ENCODE peak calls at places on chromosomes 4 and X, in four cellular contexts. One of them, this sample, is unnamed.

GRCh38 chrX:21524008-21524407 is 134.1 kb downstream of the KLHL34 start:
- DNase-seq in pancreas: no peak
- DNase-seq in sigmoid colon: no peak
- DNase-seq in thyroid gland: no peak
- DNase-seq in this sample: no peak

GRCh38 chrX:134676440-134676839 is 18.2 kb upstream of the PLAC1 start:
- DNase-seq in thyroid gland: no peak
- DNase-seq in sigmoid colon: no peak
- DNase-seq in pancreas: no peak
- DNase-seq in this sample: no peak

GRCh38 chr4:172134536-172134935 is 321.3 kb downstream of the GALNTL6 start:
- DNase-seq in thyroid gland: no peak
- DNase-seq in pancreas: no peak
- DNase-seq in sigmoid colon: no peak
- DNase-seq in this sample: no peak

GRCh38 chr4:153138736-153139135 is 65.5 kb upstream of the TRIM2 start:
- DNase-seq in pancreas: no peak
- DNase-seq in thyroid gland: no peak
- DNase-seq in sigmoid colon: no peak
- DNase-seq in this sample: no peak

GRCh38 chrX:151402719-151403390 is 5.8 kb downstream of the VMA21 start:
- DNase-seq in sigmoid colon: peak; percentile 81
- DNase-seq in pancreas: peak; percentile 66
- DNase-seq in thyroid gland: peak; percentile 82
- DNase-seq in this sample: no peak

GRCh38 chrX:15127010-15127409 is 142.9 kb downstream of the ASB9 start:
- DNase-seq in sigmoid colon: no peak
- DNase-seq in thyroid gland: no peak
- DNase-seq in pancreas: no peak
- DNase-seq in this sample: no peak

GRCh38 chr4:18676136-18676922 is 654.8 kb upstream of the LCORL start:
- DNase-seq in sigmoid colon: no peak
- DNase-seq in thyroid gland: peak; percentile 20
- DNase-seq in pancreas: no peak
- DNase-seq in this sample: no peak

GRCh38 chr4:184283659-184284335 is 66.1 kb upstream of the ENPP6 start:
- DNase-seq in pancreas: no peak
- DNase-seq in sigmoid colon: no peak
- DNase-seq in thyroid gland: no peak
- DNase-seq in this sample: no peak

GRCh38 chr4:177964693-177965168 is 522.5 kb upstream of the AGA start:
- DNase-seq in sigmoid colon: no peak
- DNase-seq in pancreas: no peak
- DNase-seq in thyroid gland: no peak
- DNase-seq in this sample: no peak

GRCh38 chrX:145821291-145821897 is 3.8 kb downstream of the SLITRK2 start:
- DNase-seq in thyroid gland: no peak
- DNase-seq in sigmoid colon: no peak
- DNase-seq in pancreas: no peak
- DNase-seq in this sample: no peak
- H3K27me3 ChIP-seq in thyroid gland: peaks cover 2% of the 10 kb centered on the region
- H3K27me3 ChIP-seq in sigmoid colon: peaks cover 40% of the 10 kb centered on the region
- H3K27me3 ChIP-seq in pancreas: no peaks in the 10 kb centered on the region
- H3K27me3 ChIP-seq in this sample: no peaks in the 10 kb centered on the region

DNA sequence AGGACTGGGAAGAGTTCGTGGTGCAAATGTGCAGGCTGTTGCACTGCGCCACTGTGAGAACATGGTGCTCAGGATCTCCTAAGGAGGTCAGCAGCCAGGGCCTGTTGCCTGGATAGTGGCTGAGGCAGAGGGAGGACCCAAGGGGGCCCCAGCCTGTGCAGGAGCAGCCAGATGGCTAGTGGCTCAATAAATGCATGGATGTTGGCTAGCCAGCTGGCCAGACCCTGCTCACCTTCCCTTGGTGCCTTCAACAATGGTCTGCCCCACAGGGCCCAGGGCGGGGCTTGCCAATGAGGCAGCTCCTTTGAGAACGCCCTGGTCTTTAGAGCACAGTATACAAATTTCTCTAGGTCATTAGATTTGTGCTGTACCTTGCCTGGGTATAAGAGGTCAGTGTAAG is 67.4 kb downstream of the TNIP2 start:
- DNase-seq in thyroid gland: no peak
- DNase-seq in pancreas: no peak
- DNase-seq in sigmoid colon: no peak
- DNase-seq in this sample: no peak
- H3K4me1 ChIP-seq in thyroid gland: peaks cover 3% of the 10 kb centered on the region
- H3K4me1 ChIP-seq in pancreas: no peaks in the 10 kb centered on the region
- H3K4me1 ChIP-seq in sigmoid colon: no peaks in the 10 kb centered on the region
- H3K4me1 ChIP-seq in this sample: no peaks in the 10 kb centered on the region

DNA sequence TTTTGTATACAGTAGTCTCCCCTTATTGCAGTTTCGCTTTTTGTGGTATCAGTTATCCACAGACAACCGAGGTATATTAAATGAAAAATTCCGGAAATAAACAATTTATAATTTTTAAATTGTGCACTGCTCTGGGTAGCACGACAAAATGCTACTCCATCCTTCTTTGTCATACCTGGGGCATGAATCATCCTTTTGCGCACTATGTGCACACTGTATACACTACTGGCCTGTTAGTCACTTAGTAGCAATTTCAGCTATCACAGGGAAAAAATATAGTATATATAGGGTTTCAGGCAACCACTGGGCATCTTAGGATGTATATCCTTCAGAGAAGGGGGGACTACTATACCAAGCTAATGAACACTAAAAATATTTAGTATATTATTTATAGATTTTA is 198.8 kb upstream of the FAT4 start:
- DNase-seq in thyroid gland: no peak
- DNase-seq in pancreas: no peak
- DNase-seq in sigmoid colon: no peak
- DNase-seq in this sample: no peak
- H3K27me3 ChIP-seq in thyroid gland: no peaks in the 10 kb centered on the region
- H3K27me3 ChIP-seq in pancreas: no peaks in the 10 kb centered on the region
- H3K27me3 ChIP-seq in sigmoid colon: no peaks in the 10 kb centered on the region
- H3K27me3 ChIP-seq in this sample: no peaks in the 10 kb centered on the region

DNA sequence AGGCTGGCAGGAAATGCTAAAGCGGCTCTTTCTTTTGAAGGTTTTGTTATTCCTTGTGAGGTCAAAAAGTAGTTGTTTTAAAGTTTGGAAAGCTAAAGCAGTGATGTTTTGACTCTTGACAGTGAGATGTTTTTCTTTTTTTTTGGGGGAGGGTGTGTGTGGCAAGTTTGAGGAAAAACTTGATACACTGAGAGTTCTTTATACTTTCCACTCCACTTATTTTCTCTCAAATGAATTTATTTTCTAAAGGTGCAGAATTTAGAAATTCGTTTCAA is 22.7 kb downstream of the PLS3 start:
- DNase-seq in sigmoid colon: no peak
- DNase-seq in thyroid gland: no peak
- DNase-seq in pancreas: no peak
- DNase-seq in this sample: no peak
- H3K4me1 ChIP-seq in sigmoid colon: peaks cover 11% of the 10 kb centered on the region
- H3K4me1 ChIP-seq in thyroid gland: peaks cover 13% of the 10 kb centered on the region
- H3K4me1 ChIP-seq in pancreas: no peaks in the 10 kb centered on the region
- H3K4me1 ChIP-seq in this sample: peaks cover 25% of the 10 kb centered on the region

GRCh38 chr4:185480016-185480732 is 8.6 kb upstream of the CCDC110 start:
- DNase-seq in sigmoid colon: no peak
- DNase-seq in pancreas: no peak
- DNase-seq in thyroid gland: no peak
- DNase-seq in this sample: no peak

GRCh38 chr4:185479507-185479971 is 8.0 kb upstream of the CCDC110 start:
- DNase-seq in pancreas: no peak
- DNase-seq in thyroid gland: no peak
- DNase-seq in sigmoid colon: no peak
- DNase-seq in this sample: no peak

GRCh38 chr4:185481390-185481789 is 9.9 kb upstream of the CCDC110 start:
- DNase-seq in sigmoid colon: no peak
- DNase-seq in thyroid gland: no peak
- DNase-seq in pancreas: no peak
- DNase-seq in this sample: no peak
- H3K27me3 ChIP-seq in sigmoid colon: no peaks in the 10 kb centered on the region
- H3K27me3 ChIP-seq in thyroid gland: no peaks in the 10 kb centered on the region
- H3K27me3 ChIP-seq in pancreas: no peaks in the 10 kb centered on the region
- H3K27me3 ChIP-seq in this sample: no peaks in the 10 kb centered on the region

DNA sequence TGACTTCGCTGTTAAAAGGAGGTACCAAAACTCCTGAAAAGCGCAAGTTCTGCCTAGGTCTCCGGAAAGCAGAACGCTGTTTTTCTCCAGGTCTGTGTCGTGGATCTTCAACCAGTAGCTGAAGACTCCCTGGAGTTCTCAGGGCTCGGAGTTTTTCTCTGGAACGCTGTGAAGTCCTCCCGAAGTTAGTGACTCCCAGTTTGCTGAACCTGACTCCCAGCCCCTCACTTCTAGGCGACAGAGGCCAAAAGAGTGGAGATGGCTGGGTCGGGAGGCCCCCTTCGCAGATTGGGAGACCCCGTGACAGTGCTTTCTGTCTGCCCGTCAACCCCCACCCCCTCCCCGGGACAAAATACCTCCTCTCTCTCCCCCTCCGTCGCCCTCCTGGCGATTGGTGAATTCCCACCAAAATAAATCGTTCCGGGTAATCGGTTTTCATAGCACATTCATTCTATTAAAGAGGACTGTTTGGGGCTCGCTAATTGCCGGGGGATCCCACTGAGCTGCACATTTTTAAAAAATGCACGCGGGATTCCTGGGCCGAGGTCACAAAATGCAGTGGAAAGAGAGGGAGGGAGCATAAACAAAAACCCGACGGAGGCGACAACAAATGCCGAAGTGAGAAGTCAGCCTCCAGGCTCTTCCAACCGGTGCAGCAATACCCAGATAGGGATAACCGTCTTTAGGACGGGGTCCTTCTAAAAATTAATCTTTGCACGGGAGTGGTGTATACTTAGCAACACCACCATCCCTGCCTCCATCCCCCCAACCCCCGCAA is 4.0 kb upstream of the MSX1 start:
- DNase-seq in thyroid gland: no peak
- DNase-seq in sigmoid colon: no peak
- DNase-seq in pancreas: no peak
- DNase-seq in this sample: no peak
- H3K4me1 ChIP-seq in thyroid gland: peaks cover 20% of the 10 kb centered on the region
- H3K4me1 ChIP-seq in sigmoid colon: peaks cover 63% of the 10 kb centered on the region
- H3K4me1 ChIP-seq in pancreas: no peaks in the 10 kb centered on the region
- H3K4me1 ChIP-seq in this sample: peaks cover 7% of the 10 kb centered on the region